ENCODE peak calls at places on chromosomes 11 and 22, in ten cellular contexts. W, C, N, H, U, M, S, K, Y and A are unnamed samples.

GRCh38 chr22:42683599-42684283 is 34.5 kb upstream of the CYB5R3 start:
- DNase-seq in S (no peak), C (no peak), Y (no peak), H (no peak), U (no peak), K (no peak), N (no peak), M (no peak), W (peak), A (peak)

GRCh38 chr11:10355257-10355661 is 50.4 kb downstream of the ADM start:
- DNase-seq in U (no peak), Y (no peak), H (no peak), W (no peak), M (no peak), C (no peak), S (peak), N (no peak), K (no peak), A (no peak)

GRCh38 chr22:46457502-46458488 is 79.6 kb downstream of the CELSR1 start:
- DNase-seq in H (no peak), M (no peak), Y (no peak), S (peak), K (no peak), N (peak), U (no peak), W (no peak), C (no peak), A (no peak)

GRCh38 chr11:108302121-108302785 is 79.4 kb downstream of the ATM start:
- DNase-seq in U (peak), S (no peak), N (peak), C (no peak), Y (no peak), M (no peak), H (no peak), W (no peak), K (no peak), A (no peak)

GRCh38 chr11:110858556-110858921 is 146.3 kb upstream of the ARHGAP20 start:
- DNase-seq in N (no peak), S (no peak), H (no peak), Y (no peak), W (no peak), M (no peak), K (no peak), C (no peak), U (no peak), A (no peak)

GRCh38 chr11:469684-470667 is 19.9 kb downstream of the PTDSS2 start:
- DNase-seq in M (no peak), S (peak), Y (no peak), W (peak), U (no peak), H (no peak), N (peak), C (no peak), K (peak), A (peak)

GRCh38 chr11:69093106-69093505 is 44.4 kb downstream of the TPCN2 start:
- DNase-seq in K (no peak), S (no peak), Y (no peak), U (no peak), M (no peak), H (no peak), W (no peak), C (no peak), N (no peak), A (no peak)

GRCh38 chr11:3803726-3804510 is 4.4 kb upstream of the PGAP2 start:
- DNase-seq in C (no peak), M (no peak), Y (no peak), U (no peak), K (no peak), N (peak), H (no peak), S (peak), W (no peak), A (peak)

GRCh38 chr11:102225689-102226562 is 91.4 kb upstream of the BIRC3 start:
- DNase-seq in Y (no peak), S (peak), W (no peak), N (peak), C (no peak), U (no peak), H (no peak), K (no peak), M (no peak), A (no peak)

GRCh38 chr11:134514354-134514951 is 102.4 kb upstream of the B3GAT1 start:
- DNase-seq in K (no peak), H (no peak), W (no peak), Y (no peak), M (no peak), U (no peak), C (no peak), N (no peak), S (no peak), A (peak)

GRCh38 chr11:133040289-133040893 is 491.9 kb downstream of the OPCML start:
- DNase-seq in S (peak), M (no peak), Y (no peak), U (no peak), N (peak), K (no peak), H (no peak), W (no peak), C (no peak), A (no peak)

GRCh38 chr11:112400615-112401014 is 140.0 kb upstream of the PLET1 start:
- DNase-seq in H (no peak), N (no peak), M (no peak), C (no peak), K (no peak), S (no peak), Y (no peak), U (no peak), W (no peak), A (no peak)

GRCh38 chr11:129611661-129612566 is 203.7 kb upstream of the TMEM45B start:
- DNase-seq in Y (no peak), W (no peak), K (no peak), N (peak), H (no peak), S (peak), U (no peak), M (no peak), C (no peak), A (no peak)